ENCODE peak calls at places on chromosomes 1 and 21, in six cellular contexts. K, Z, Y, X, I and Q are unnamed samples.
A peak's percentile ranks its signal among the peaks of the same experiment; 100 is the strongest.

GRCh38 chr1:153598309-153599172 is 14.4 kb downstream of the S100A16 start:
- DNase-seq in K (no peak), Z (no peak), Y (no peak), X (peak; percentile 93), I (no peak), Q (peak; percentile 98)

GRCh38 chr21:33825419-33825818 is 90.2 kb downstream of the ATP5PO start:
- DNase-seq in K (no peak), Z (no peak), Y (no peak), X (no peak), I (no peak), Q (no peak)

GRCh38 chr1:156368889-156369684 is at the start of gene RHBG:
- DNase-seq in K (no peak), Z (peak; percentile 86), Y (peak; percentile 78), X (peak; percentile 93), I (no peak), Q (no peak)

GRCh38 chr1:200795151-200795550 is 56.5 kb downstream of the CAMSAP2 start:
- DNase-seq in K (no peak), Z (no peak), Y (no peak), X (no peak), I (no peak), Q (no peak)

GRCh38 chr1:3547055-3548005 is 64.0 kb downstream of the MEGF6 start:
- DNase-seq in K (no peak), Z (peak; percentile 44), Y (peak; percentile 28), X (no peak), I (no peak), Q (no peak)

GRCh38 chr1:196685506-196685905 is 33.7 kb downstream of the CFH start:
- DNase-seq in K (no peak), Z (no peak), Y (no peak), X (no peak), I (no peak), Q (no peak)

GRCh38 chr1:197736689-197737088 is 38.6 kb downstream of the DENND1B start:
- DNase-seq in K (no peak), Z (no peak), Y (no peak), X (no peak), I (no peak), Q (no peak)

GRCh38 chr1:8790987-8791386 is 26.5 kb downstream of the RERE start:
- DNase-seq in K (no peak), Z (no peak), Y (no peak), X (no peak), I (no peak), Q (no peak)

GRCh38 chr1:11678442-11678841 is 2.5 kb downstream of the MAD2L2 start:
- DNase-seq in K (no peak), Z (no peak), Y (no peak), X (no peak), I (no peak), Q (no peak)

GRCh38 chr1:104987210-104987609 is 1237.5 kb downstream of the AMY1C start:
- DNase-seq in K (no peak), Z (no peak), Y (no peak), X (no peak), I (no peak), Q (no peak)

GRCh38 chr21:45450741-45451740 is 46.1 kb downstream of the COL18A1 start:
- DNase-seq in K (no peak), Z (no peak), Y (no peak), X (no peak), I (no peak), Q (no peak)

GRCh38 chr1:101394041-101394440 is 157.2 kb downstream of the S1PR1 start:
- DNase-seq in K (no peak), Z (no peak), Y (no peak), X (no peak), I (no peak), Q (no peak)

GRCh38 chr1:246417152-246417812 is 89.8 kb downstream of the SMYD3 start:
- DNase-seq in K (no peak), Z (no peak), Y (no peak), X (no peak), I (no peak), Q (no peak)
- TF ChIP-seq EZH2phosphoT487 in K (no peak), Z (no peak), Y (no peak), X (no peak), I (no peak), Q (no peak)

GRCh38 chr1:206685256-206685748 is 597 bp downstream of the MAPKAPK2 start:
- DNase-seq in K (no peak), Z (peak; percentile 66), Y (peak; percentile 68), X (peak; percentile 68), I (peak; percentile 86), Q (peak; percentile 54)

GRCh38 chr1:206683313-206683712 is 1.4 kb upstream of the MAPKAPK2 start:
- DNase-seq in K (no peak), Z (no peak), Y (no peak), X (no peak), I (no peak), Q (no peak)

GRCh38 chr1:206684003-206684402 is 702 bp upstream of the MAPKAPK2 start:
- DNase-seq in K (no peak), Z (no peak), Y (no peak), X (no peak), I (no peak), Q (no peak)

GRCh38 chr1:206685749-206686485 is 1.2 kb downstream of the MAPKAPK2 start:
- DNase-seq in K (peak; percentile 24), Z (peak; percentile 77), Y (peak; percentile 82), X (peak; percentile 75), I (peak; percentile 78), Q (no peak)

GRCh38 chr1:206684478-206685255 is at the start of gene MAPKAPK2:
- DNase-seq in K (peak; percentile 23), Z (peak; percentile 94), Y (peak; percentile 92), X (peak; percentile 82), I (peak; percentile 99), Q (peak; percentile 87)
- TF ChIP-seq EZH2phosphoT487 in K (no peak), Z (no peak), Y (no peak), X (no peak), I (no peak), Q (no peak)

DNA sequence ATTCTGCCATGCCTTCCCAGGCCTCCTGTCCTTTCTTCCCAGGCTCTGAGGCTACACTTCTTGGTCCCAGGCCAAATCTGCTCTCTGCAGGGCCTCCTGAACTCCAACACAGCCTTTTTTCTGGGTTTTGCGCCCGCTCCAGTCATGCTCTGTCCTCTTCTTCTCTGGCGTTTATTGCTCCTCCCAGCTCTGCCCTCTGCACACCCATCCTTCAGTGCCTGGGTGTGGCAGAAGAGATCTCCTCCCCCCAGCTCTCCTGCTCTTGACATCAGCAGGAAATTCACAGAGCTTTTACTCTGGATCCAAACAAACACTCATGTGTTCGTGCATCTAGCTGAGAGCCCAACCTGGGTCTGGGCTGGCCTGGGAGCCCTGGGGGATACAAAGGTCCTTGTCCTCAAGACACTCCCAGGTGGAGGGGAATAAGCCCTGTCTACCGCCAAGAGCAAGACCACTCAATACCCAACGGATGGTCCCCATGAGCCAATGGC is 22.9 kb upstream of the EPS8L3 start:
- DNase-seq in K (no peak), Z (peak; percentile 57), Y (no peak), X (no peak), I (no peak), Q (no peak)
- TF ChIP-seq EZH2phosphoT487 in K (no peak), Z (no peak), Y (no peak), X (no peak), I (no peak), Q (no peak)

DNA sequence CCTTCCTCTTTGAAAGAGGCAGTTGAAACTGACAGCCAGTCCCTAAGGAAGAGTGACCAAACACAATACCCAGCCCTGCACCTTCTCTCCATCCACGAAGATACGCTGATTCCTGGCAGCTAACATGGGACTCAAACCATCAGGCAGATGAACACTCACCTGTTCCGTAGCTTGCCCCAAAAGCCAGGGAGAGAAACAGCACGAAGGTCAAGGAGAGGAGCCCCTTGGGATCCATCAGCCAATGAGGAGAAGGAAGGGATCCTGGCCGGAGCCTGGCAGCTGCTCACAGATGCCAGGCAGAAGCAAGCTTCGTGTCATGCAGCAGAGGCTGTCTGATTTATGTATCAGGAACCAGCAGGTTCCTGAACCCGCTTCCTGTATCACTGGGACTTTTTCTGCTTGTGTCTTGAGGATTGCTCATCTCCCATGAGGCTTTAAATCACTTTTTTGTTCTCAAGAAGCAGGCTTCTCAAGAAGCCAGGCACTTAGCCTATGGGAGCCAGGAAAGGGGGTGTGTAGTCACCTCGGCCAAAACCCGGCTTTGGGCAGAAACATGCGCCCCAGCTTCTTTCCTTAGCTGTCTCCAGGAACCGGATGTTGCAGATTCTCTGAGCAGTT is at the start of gene SLAMF1:
- DNase-seq in K (no peak), Z (no peak), Y (no peak), X (no peak), I (no peak), Q (peak; percentile 39)
- TF ChIP-seq EZH2phosphoT487 in K (no peak), Z (no peak), Y (no peak), X (no peak), I (no peak), Q (no peak)

GRCh38 chr1:15245593-15246325 is 1.3 kb upstream of the FHAD1 start:
- DNase-seq in K (no peak), Z (peak; percentile 44), Y (no peak), X (no peak), I (no peak), Q (no peak)
- TF ChIP-seq EZH2phosphoT487 in K (no peak), Z (no peak), Y (no peak), X (no peak), I (no peak), Q (no peak)

GRCh38 chr1:181107711-181108110 is 19.2 kb downstream of the IER5 start:
- DNase-seq in K (no peak), Z (no peak), Y (no peak), X (no peak), I (no peak), Q (no peak)
- TF ChIP-seq EZH2phosphoT487 in K (no peak), Z (no peak), Y (no peak), X (no peak), I (no peak), Q (no peak)

GRCh38 chr1:21782868-21783678 is at the start of gene USP48:
- DNase-seq in K (peak; percentile 92), Z (peak; percentile 99), Y (peak; percentile 97), X (peak; percentile 98), I (peak; percentile 97), Q (peak; percentile 99)

GRCh38 chr1:21781971-21782867 is 730 bp downstream of the USP48 start:
- DNase-seq in K (no peak), Z (peak; percentile 72), Y (peak; percentile 76), X (peak; percentile 66), I (peak; percentile 54), Q (peak; percentile 76)

GRCh38 chr1:21775985-21776562 is 6.9 kb downstream of the USP48 start:
- DNase-seq in K (no peak), Z (no peak), Y (no peak), X (no peak), I (no peak), Q (no peak)

GRCh38 chr1:21778405-21778727 is 4.6 kb downstream of the USP48 start:
- DNase-seq in K (no peak), Z (no peak), Y (no peak), X (no peak), I (no peak), Q (no peak)

GRCh38 chr1:21779613-21780521 is 3.1 kb downstream of the USP48 start:
- DNase-seq in K (no peak), Z (no peak), Y (no peak), X (no peak), I (peak; percentile 36), Q (peak; percentile 19)
- TF ChIP-seq EZH2phosphoT487 in K (no peak), Z (no peak), Y (no peak), X (no peak), I (no peak), Q (no peak)

GRCh38 chr1:26584022-26584485 is 54.5 kb downstream of the RPS6KA1 start:
- DNase-seq in K (peak; percentile 24), Z (no peak), Y (peak; percentile 38), X (peak; percentile 77), I (peak; percentile 36), Q (peak; percentile 37)
- TF ChIP-seq EZH2phosphoT487 in K (no peak), Z (no peak), Y (no peak), X (no peak), I (no peak), Q (no peak)